ENCODE peak calls at places on chromosomes 3 and 15, in seven cellular contexts. H, K, R, S, N, P and D are unnamed samples.
A peak's percentile ranks its signal among the peaks of the same experiment; 100 is the strongest.

GRCh38 chr3:23094890-23095462 is 108.2 kb upstream of the UBE2E2 start:
- DNase-seq in P (no peak), K (peak; percentile 26), N (peak; percentile 60), R (no peak), S (no peak), H (no peak), D (no peak)

GRCh38 chr3:38610934-38611333 is 38.6 kb downstream of the SCN5A start:
- DNase-seq in N (no peak), R (no peak), P (no peak), S (no peak), K (no peak), H (no peak), D (no peak)

GRCh38 chr3:113736548-113737089 is 9.4 kb downstream of the NAA50 start:
- DNase-seq in S (no peak), H (no peak), R (no peak), K (peak; percentile 36), N (peak; percentile 73), P (no peak), D (no peak)

GRCh38 chr3:157667493-157667892 is 164.3 kb upstream of the VEPH1 start:
- DNase-seq in P (no peak), S (no peak), R (no peak), K (no peak), H (no peak), N (no peak), D (no peak)

GRCh38 chr3:172520332-172520831 is 2.8 kb downstream of the TNFSF10 start:
- DNase-seq in P (no peak), K (no peak), H (no peak), R (no peak), S (no peak), N (no peak), D (no peak)

GRCh38 chr3:119588112-119588511 is 8.8 kb downstream of the ADPRH start:
- DNase-seq in R (no peak), N (peak; percentile 4), S (no peak), P (no peak), K (no peak), H (no peak), D (no peak)

GRCh38 chr3:139668332-139668731 is 9.4 kb downstream of the NMNAT3 start:
- DNase-seq in R (no peak), N (no peak), P (no peak), K (no peak), S (no peak), H (no peak), D (no peak)

GRCh38 chr15:79474252-79474651 is 42.1 kb downstream of the MINAR1 start:
- DNase-seq in P (no peak), S (no peak), H (no peak), K (no peak), N (no peak), R (no peak), D (no peak)

GRCh38 chr15:74402873-74403589 is 30.7 kb downstream of the SEMA7A start:
- DNase-seq in S (no peak), K (no peak), R (peak; percentile 34), H (peak; percentile 25), P (no peak), N (no peak), D (no peak)

GRCh38 chr3:133377396-133377795 is 22.5 kb upstream of the BFSP2 start:
- DNase-seq in N (peak; percentile 65), S (no peak), H (no peak), P (no peak), K (no peak), R (no peak), D (no peak)

GRCh38 chr15:100241572-100242479 is 99.9 kb downstream of the ADAMTS17 start:
- DNase-seq in N (peak; percentile 8), H (no peak), S (no peak), R (no peak), K (peak; percentile 51), P (peak; percentile 69), D (no peak)

GRCh38 chr3:189635385-189635784 is 4.2 kb downstream of the TP63 start:
- DNase-seq in N (no peak), P (no peak), S (no peak), K (no peak), R (no peak), H (no peak), D (no peak)

GRCh38 chr15:96851613-96852012 is 521.1 kb downstream of the NR2F2 start:
- DNase-seq in P (peak; percentile 96), S (no peak), R (no peak), H (no peak), N (no peak), K (no peak), D (no peak)

GRCh38 chr3:14565791-14566588 is 25.8 kb upstream of the GRIP2 start:
- DNase-seq in P (no peak), S (no peak), H (no peak), R (no peak), K (no peak), N (no peak), D (no peak)

GRCh38 chr15:70219256-70219919 is 121.7 kb upstream of the TLE3 start:
- DNase-seq in S (peak; percentile 57), K (no peak), N (no peak), R (no peak), P (no peak), H (no peak), D (peak; percentile 60)

GRCh38 chr3:129831503-129831902 is 62.0 kb downstream of the TMCC1 start:
- DNase-seq in N (no peak), P (no peak), S (no peak), R (no peak), H (no peak), K (no peak), D (no peak)

GRCh38 chr3:156666073-156666472 is 8.3 kb upstream of the TIPARP start:
- DNase-seq in S (no peak), P (no peak), K (no peak), R (no peak), H (no peak), N (no peak), D (no peak)